ENCODE peak calls at places on chromosome 9, in nine cellular contexts. One of them, this sample, is unnamed.

GRCh38 chr9:27280858-27281257 is 16.1 kb downstream of the EQTN start:
- DNase-seq in aorta: no peak
- DNase-seq in HCT116: no peak
- DNase-seq in GM23248: peak; percentile 35
- DNase-seq in A549: no peak
- DNase-seq in GM12878: no peak
- DNase-seq in CD8-positive, alpha-beta T cell: no peak
- DNase-seq in tibial artery: no peak
- DNase-seq in osteoblast: no peak
- DNase-seq in this sample: no peak

GRCh38 chr9:72577212-72577753 is 55.9 kb downstream of the TMC1 start:
- DNase-seq in aorta: no peak
- DNase-seq in HCT116: peak; percentile 68
- DNase-seq in GM23248: peak; percentile 91
- DNase-seq in A549: peak; percentile 52
- DNase-seq in GM12878: no peak
- DNase-seq in CD8-positive, alpha-beta T cell: no peak
- DNase-seq in tibial artery: peak; percentile 53
- DNase-seq in osteoblast: peak; percentile 62
- DNase-seq in this sample: no peak

GRCh38 chr9:21605489-21605931 is 123.4 kb upstream of the IFNE start:
- DNase-seq in aorta: no peak
- DNase-seq in HCT116: no peak
- DNase-seq in GM23248: peak; percentile 87
- DNase-seq in A549: peak; percentile 38
- DNase-seq in GM12878: no peak
- DNase-seq in CD8-positive, alpha-beta T cell: no peak
- DNase-seq in tibial artery: no peak
- DNase-seq in osteoblast: peak; percentile 84
- DNase-seq in this sample: no peak

GRCh38 chr9:128191406-128192046 is at the start of gene CIZ1:
- DNase-seq in aorta: peak; percentile 89
- DNase-seq in HCT116: peak; percentile 49
- DNase-seq in GM23248: peak; percentile 90
- DNase-seq in A549: peak; percentile 84
- DNase-seq in GM12878: no peak
- DNase-seq in CD8-positive, alpha-beta T cell: peak; percentile 69
- DNase-seq in tibial artery: peak; percentile 72
- DNase-seq in osteoblast: peak; percentile 100
- DNase-seq in this sample: peak; percentile 70

GRCh38 chr9:113715086-113715485 is 161.0 kb upstream of the ZNF618 start:
- DNase-seq in aorta: no peak
- DNase-seq in HCT116: no peak
- DNase-seq in GM23248: peak; percentile 80
- DNase-seq in A549: no peak
- DNase-seq in GM12878: no peak
- DNase-seq in CD8-positive, alpha-beta T cell: no peak
- DNase-seq in tibial artery: no peak
- DNase-seq in osteoblast: peak; percentile 73
- DNase-seq in this sample: peak; percentile 22

GRCh38 chr9:72494051-72494450 is 27.4 kb upstream of the TMC1 start:
- DNase-seq in aorta: no peak
- DNase-seq in HCT116: no peak
- DNase-seq in GM23248: no peak
- DNase-seq in A549: no peak
- DNase-seq in GM12878: no peak
- DNase-seq in CD8-positive, alpha-beta T cell: no peak
- DNase-seq in tibial artery: no peak
- DNase-seq in osteoblast: no peak
- DNase-seq in this sample: no peak

GRCh38 chr9:20048437-20048836 is 259.6 kb upstream of the SLC24A2 start:
- DNase-seq in aorta: no peak
- DNase-seq in HCT116: no peak
- DNase-seq in GM23248: no peak
- DNase-seq in A549: no peak
- DNase-seq in GM12878: no peak
- DNase-seq in CD8-positive, alpha-beta T cell: no peak
- DNase-seq in tibial artery: no peak
- DNase-seq in osteoblast: no peak
- DNase-seq in this sample: no peak

GRCh38 chr9:106697799-106698591 is 165.0 kb upstream of the ZNF462 start:
- DNase-seq in aorta: peak; percentile 77
- DNase-seq in HCT116: no peak
- DNase-seq in GM23248: peak; percentile 87
- DNase-seq in A549: no peak
- DNase-seq in GM12878: no peak
- DNase-seq in CD8-positive, alpha-beta T cell: no peak
- DNase-seq in tibial artery: peak; percentile 37
- DNase-seq in osteoblast: no peak
- DNase-seq in this sample: peak; percentile 68

GRCh38 chr9:83959061-83959460 is 21.0 kb downstream of the HNRNPK start:
- DNase-seq in aorta: no peak
- DNase-seq in HCT116: no peak
- DNase-seq in GM23248: peak; percentile 73
- DNase-seq in A549: no peak
- DNase-seq in GM12878: no peak
- DNase-seq in CD8-positive, alpha-beta T cell: no peak
- DNase-seq in tibial artery: no peak
- DNase-seq in osteoblast: peak; percentile 82
- DNase-seq in this sample: peak; percentile 67

GRCh38 chr9:108156270-108156998 is 666.9 kb upstream of the KLF4 start:
- DNase-seq in aorta: no peak
- DNase-seq in HCT116: peak; percentile 29
- DNase-seq in GM23248: peak; percentile 23
- DNase-seq in A549: peak; percentile 32
- DNase-seq in GM12878: no peak
- DNase-seq in CD8-positive, alpha-beta T cell: no peak
- DNase-seq in tibial artery: no peak
- DNase-seq in osteoblast: peak; percentile 83
- DNase-seq in this sample: no peak

GRCh38 chr9:136526625-136527066 is 19.2 kb downstream of the NOTCH1 start:
- DNase-seq in aorta: no peak
- DNase-seq in HCT116: no peak
- DNase-seq in GM23248: no peak
- DNase-seq in A549: no peak
- DNase-seq in GM12878: no peak
- DNase-seq in CD8-positive, alpha-beta T cell: no peak
- DNase-seq in tibial artery: no peak
- DNase-seq in osteoblast: no peak
- DNase-seq in this sample: no peak

GRCh38 chr9:137761032-137761431 is 116.5 kb upstream of the CACNA1B start:
- DNase-seq in aorta: no peak
- DNase-seq in HCT116: no peak
- DNase-seq in GM23248: no peak
- DNase-seq in A549: no peak
- DNase-seq in GM12878: peak; percentile 85
- DNase-seq in CD8-positive, alpha-beta T cell: no peak
- DNase-seq in tibial artery: no peak
- DNase-seq in osteoblast: peak; percentile 46
- DNase-seq in this sample: no peak

GRCh38 chr9:86891091-86891490 is 56.2 kb downstream of the GAS1 start:
- DNase-seq in aorta: no peak
- DNase-seq in HCT116: no peak
- DNase-seq in GM23248: peak; percentile 9
- DNase-seq in A549: no peak
- DNase-seq in GM12878: no peak
- DNase-seq in CD8-positive, alpha-beta T cell: no peak
- DNase-seq in tibial artery: no peak
- DNase-seq in osteoblast: no peak
- DNase-seq in this sample: no peak

GRCh38 chr9:101495810-101496209 is 37.8 kb upstream of the RNF20 start:
- DNase-seq in aorta: no peak
- DNase-seq in HCT116: no peak
- DNase-seq in GM23248: peak; percentile 56
- DNase-seq in A549: no peak
- DNase-seq in GM12878: no peak
- DNase-seq in CD8-positive, alpha-beta T cell: no peak
- DNase-seq in tibial artery: no peak
- DNase-seq in osteoblast: no peak
- DNase-seq in this sample: no peak

GRCh38 chr9:114184071-114184470 is 28.7 kb downstream of the COL27A1 start:
- DNase-seq in aorta: no peak
- DNase-seq in HCT116: no peak
- DNase-seq in GM23248: peak; percentile 60
- DNase-seq in A549: no peak
- DNase-seq in GM12878: no peak
- DNase-seq in CD8-positive, alpha-beta T cell: no peak
- DNase-seq in tibial artery: no peak
- DNase-seq in osteoblast: peak; percentile 95
- DNase-seq in this sample: no peak

DNA sequence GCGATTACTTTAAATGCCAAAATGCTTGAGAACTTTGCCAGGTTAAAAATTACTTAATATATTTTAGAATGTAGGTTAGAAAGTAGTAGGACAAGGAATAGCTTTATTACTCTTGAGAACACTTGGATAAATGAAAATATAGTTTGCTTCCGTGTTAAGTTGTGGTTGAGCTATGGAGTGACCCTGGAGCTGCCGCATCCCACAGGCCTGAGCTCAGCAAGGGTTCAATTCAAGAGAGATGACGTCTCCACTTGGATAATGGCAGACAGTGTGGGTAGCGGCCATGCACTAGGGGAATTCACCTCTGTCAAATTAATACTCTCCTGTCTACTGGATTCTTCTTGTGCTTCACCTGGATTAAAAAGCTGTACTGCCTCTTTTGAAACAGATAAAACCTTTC is 105.0 kb downstream of the GAPVD1 start:
- DNase-seq in aorta: no peak
- DNase-seq in HCT116: no peak
- DNase-seq in GM23248: no peak
- DNase-seq in A549: no peak
- DNase-seq in GM12878: no peak
- DNase-seq in CD8-positive, alpha-beta T cell: no peak
- DNase-seq in tibial artery: no peak
- DNase-seq in osteoblast: no peak
- DNase-seq in this sample: no peak
- H3K27ac ChIP-seq in aorta: no peak overlapping the region
- H3K27ac ChIP-seq in HCT116: no peak overlapping the region
- H3K27ac ChIP-seq in GM23248: no peak overlapping the region
- H3K27ac ChIP-seq in A549: no peak overlapping the region
- H3K27ac ChIP-seq in GM12878: no peak overlapping the region
- H3K27ac ChIP-seq in CD8-positive, alpha-beta T cell: no peak overlapping the region
- H3K27ac ChIP-seq in tibial artery: no peak overlapping the region
- H3K27ac ChIP-seq in osteoblast: no peak overlapping the region
- H3K27ac ChIP-seq in this sample: no peak overlapping the region

GRCh38 chr9:78132688-78133033 is 101.0 kb upstream of the GNAQ start:
- DNase-seq in aorta: no peak
- DNase-seq in HCT116: no peak
- DNase-seq in GM23248: no peak
- DNase-seq in A549: no peak
- DNase-seq in GM12878: no peak
- DNase-seq in CD8-positive, alpha-beta T cell: no peak
- DNase-seq in tibial artery: no peak
- DNase-seq in osteoblast: peak; percentile 6
- DNase-seq in this sample: peak; percentile 17
- H3K4me3 ChIP-seq in aorta: peak overlapping the region; percentile 26
- H3K4me3 ChIP-seq in HCT116: no peak overlapping the region
- H3K4me3 ChIP-seq in GM23248: peak overlapping the region; percentile 21
- H3K4me3 ChIP-seq in A549: no peak overlapping the region
- H3K4me3 ChIP-seq in GM12878: peak overlapping the region; percentile 14
- H3K4me3 ChIP-seq in CD8-positive, alpha-beta T cell: peak overlapping the region; percentile 14
- H3K4me3 ChIP-seq in tibial artery: no peak overlapping the region
- H3K4me3 ChIP-seq in osteoblast: peak overlapping the region; percentile 57
- H3K4me3 ChIP-seq in this sample: peak overlapping the region; percentile 13

GRCh38 chr9:38066167-38066906 is 2.7 kb downstream of the SHB start:
- DNase-seq in aorta: no peak
- DNase-seq in HCT116: no peak
- DNase-seq in GM23248: peak; percentile 36
- DNase-seq in A549: no peak
- DNase-seq in GM12878: no peak
- DNase-seq in CD8-positive, alpha-beta T cell: no peak
- DNase-seq in tibial artery: no peak
- DNase-seq in osteoblast: peak; percentile 77
- DNase-seq in this sample: no peak

GRCh38 chr9:38066907-38067610 is 2.0 kb downstream of the SHB start:
- DNase-seq in aorta: peak; percentile 81
- DNase-seq in HCT116: no peak
- DNase-seq in GM23248: peak; percentile 63
- DNase-seq in A549: no peak
- DNase-seq in GM12878: no peak
- DNase-seq in CD8-positive, alpha-beta T cell: peak; percentile 27
- DNase-seq in tibial artery: peak; percentile 66
- DNase-seq in osteoblast: peak; percentile 89
- DNase-seq in this sample: no peak

GRCh38 chr9:38067892-38068615 is 973 bp downstream of the SHB start:
- DNase-seq in aorta: peak; percentile 63
- DNase-seq in HCT116: no peak
- DNase-seq in GM23248: peak; percentile 53
- DNase-seq in A549: no peak
- DNase-seq in GM12878: no peak
- DNase-seq in CD8-positive, alpha-beta T cell: no peak
- DNase-seq in tibial artery: no peak
- DNase-seq in osteoblast: peak; percentile 89
- DNase-seq in this sample: no peak

GRCh38 chr9:38068616-38068865 is 486 bp downstream of the SHB start:
- DNase-seq in aorta: no peak
- DNase-seq in HCT116: no peak
- DNase-seq in GM23248: peak; percentile 82
- DNase-seq in A549: no peak
- DNase-seq in GM12878: no peak
- DNase-seq in CD8-positive, alpha-beta T cell: peak; percentile 43
- DNase-seq in tibial artery: no peak
- DNase-seq in osteoblast: peak; percentile 96
- DNase-seq in this sample: no peak

DNA sequence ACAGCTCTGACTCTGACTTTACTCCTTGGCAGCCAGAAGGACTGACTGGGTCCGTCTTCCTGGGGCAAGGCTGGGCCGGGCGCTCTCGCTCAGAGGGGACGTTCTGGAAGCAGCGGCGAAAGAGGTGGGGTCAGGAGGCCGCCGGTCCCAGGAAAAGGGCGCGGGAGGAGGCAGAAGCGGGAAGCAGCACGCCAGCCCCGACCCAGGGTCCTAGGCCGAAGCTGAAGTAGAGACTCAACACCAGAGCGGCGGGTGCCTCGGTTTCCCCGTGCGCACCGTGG is 1.5 kb downstream of the SHB start:
- DNase-seq in aorta: peak; percentile 67
- DNase-seq in HCT116: no peak
- DNase-seq in GM23248: peak; percentile 61
- DNase-seq in A549: no peak
- DNase-seq in GM12878: no peak
- DNase-seq in CD8-positive, alpha-beta T cell: no peak
- DNase-seq in tibial artery: no peak
- DNase-seq in osteoblast: peak; percentile 93
- DNase-seq in this sample: no peak
- H3K4me1 ChIP-seq in aorta: no peaks in the 10 kb centered on the region
- H3K4me1 ChIP-seq in HCT116: peaks cover 51% of the 10 kb centered on the region
- H3K4me1 ChIP-seq in GM23248: peaks cover 22% of the 10 kb centered on the region
- H3K4me1 ChIP-seq in A549: peaks cover 51% of the 10 kb centered on the region
- H3K4me1 ChIP-seq in GM12878: peaks cover 32% of the 10 kb centered on the region
- H3K4me1 ChIP-seq in CD8-positive, alpha-beta T cell: peaks cover 24% of the 10 kb centered on the region
- H3K4me1 ChIP-seq in tibial artery: peaks cover 54% of the 10 kb centered on the region
- H3K4me1 ChIP-seq in osteoblast: peaks cover 30% of the 10 kb centered on the region
- H3K4me1 ChIP-seq in this sample: peaks cover 44% of the 10 kb centered on the region

DNA sequence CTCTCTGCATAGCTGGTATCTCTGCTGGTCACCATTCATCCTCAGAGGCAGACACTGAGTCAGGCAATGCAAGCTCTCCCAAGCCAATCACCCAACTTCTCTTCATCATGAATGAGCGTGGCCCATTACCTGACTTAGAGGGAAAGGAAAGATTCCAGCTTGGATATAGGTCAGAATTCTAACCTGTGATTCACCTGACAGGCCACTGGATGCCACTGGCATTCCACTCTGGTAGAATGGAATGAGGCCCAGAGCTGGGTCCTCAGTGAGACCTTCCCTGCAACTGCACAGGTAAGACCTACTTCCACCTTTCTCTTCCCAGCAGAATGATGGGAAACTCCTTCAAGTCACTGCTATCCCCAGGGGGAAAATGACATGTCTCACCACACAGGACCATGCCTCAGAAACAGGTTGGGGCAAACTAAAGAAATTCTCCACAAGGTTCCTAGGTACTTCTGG is 62.1 kb downstream of the SUSD1 start:
- DNase-seq in aorta: no peak
- DNase-seq in HCT116: peak; percentile 82
- DNase-seq in GM23248: peak; percentile 78
- DNase-seq in A549: peak; percentile 51
- DNase-seq in GM12878: no peak
- DNase-seq in CD8-positive, alpha-beta T cell: no peak
- DNase-seq in tibial artery: no peak
- DNase-seq in osteoblast: peak; percentile 17
- DNase-seq in this sample: no peak
- H3K27ac ChIP-seq in aorta: no peak overlapping the region
- H3K27ac ChIP-seq in HCT116: peak overlapping the region; percentile 55
- H3K27ac ChIP-seq in GM23248: peak overlapping the region; percentile 51
- H3K27ac ChIP-seq in A549: peak overlapping the region; percentile 74
- H3K27ac ChIP-seq in GM12878: no peak overlapping the region
- H3K27ac ChIP-seq in CD8-positive, alpha-beta T cell: no peak overlapping the region
- H3K27ac ChIP-seq in tibial artery: no peak overlapping the region
- H3K27ac ChIP-seq in osteoblast: peak overlapping the region; percentile 56
- H3K27ac ChIP-seq in this sample: peak overlapping the region; percentile 42

This sample was measured in SJSA1.